ENCODE peak calls at places on chromosome 10, in nine cellular contexts. D is A549, A is sigmoid colon, R is endothelial cell of umbilical vein, W is stomach, I is spleen, C is Peyer's patch, O is prostate gland, Q is HCT116. T is an unnamed sample.

GRCh38 chr10:60470091-60470490 is 80.4 kb upstream of the ANK3 start:
- DNase-seq in C (no peak), Q (no peak), A (no peak), D (no peak), O (no peak), I (no peak), W (no peak), R (no peak), T (no peak)

GRCh38 chr10:86285136-86285790 is 81.3 kb downstream of the GRID1 start:
- DNase-seq in Q (no peak), A (peak), W (peak), D (no peak), C (no peak), O (no peak), I (peak), R (no peak), T (no peak)

GRCh38 chr10:126092806-126093205 is 196.4 kb downstream of the FANK1 start:
- DNase-seq in C (no peak), O (no peak), D (no peak), A (no peak), I (no peak), Q (no peak), W (no peak), R (no peak), T (no peak)

GRCh38 chr10:110141747-110142625 is 65.4 kb upstream of the MXI1 start:
- DNase-seq in Q (no peak), O (no peak), W (peak), A (no peak), R (no peak), I (no peak), C (peak), D (no peak), T (peak)

GRCh38 chr10:60099998-60100747 is 193.8 kb upstream of the CCDC6 start:
- DNase-seq in O (no peak), R (peak), C (no peak), I (no peak), D (peak), A (no peak), Q (peak), W (no peak), T (no peak)

GRCh38 chr10:70647086-70647485 is 25.2 kb upstream of the ADAMTS14 start:
- DNase-seq in A (no peak), R (no peak), O (no peak), C (no peak), I (no peak), Q (no peak), D (no peak), W (no peak), T (no peak)

GRCh38 chr10:103657061-103657591 is 163.6 kb downstream of the NEURL1 start:
- DNase-seq in O (no peak), R (no peak), W (no peak), I (no peak), D (no peak), C (no peak), Q (no peak), A (no peak), T (no peak)

GRCh38 chr10:48724127-48724526 is 39.5 kb downstream of the WDFY4 start:
- DNase-seq in O (no peak), W (no peak), Q (no peak), R (no peak), A (no peak), I (no peak), D (no peak), C (no peak), T (no peak)

GRCh38 chr10:44386546-44387052 is 1.7 kb upstream of the CXCL12 start:
- DNase-seq in C (peak), O (no peak), W (peak), A (peak), Q (no peak), D (peak), I (peak), R (peak), T (no peak)

GRCh38 chr10:86960863-86961434 is 2.5 kb downstream of the SNCG start:
- DNase-seq in C (peak), I (peak), R (no peak), W (no peak), A (peak), O (no peak), Q (no peak), D (no peak), T (no peak)

GRCh38 chr10:33333260-33334169 is 952 bp downstream of the NRP1 start:
- DNase-seq in W (no peak), I (no peak), Q (no peak), D (peak), R (peak), O (peak), C (peak), A (no peak), T (no peak)

GRCh38 chr10:14093735-14094484 is 236.8 kb downstream of the FRMD4A start:
- DNase-seq in I (no peak), Q (no peak), W (no peak), R (peak), D (peak), C (no peak), A (no peak), O (no peak), T (no peak)

GRCh38 chr10:79102056-79102874 is 33.5 kb downstream of the ZMIZ1 start:
- DNase-seq in C (peak), D (no peak), A (peak), O (peak), W (peak), Q (no peak), R (peak), I (peak), T (no peak)

GRCh38 chr10:73860050-73860491 is 14.3 kb downstream of the CAMK2G start:
- DNase-seq in R (no peak), C (no peak), O (no peak), D (no peak), I (no peak), Q (no peak), A (no peak), W (no peak), T (no peak)

GRCh38 chr10:96025566-96025965 is 17.8 kb upstream of the CCNJ start:
- DNase-seq in W (no peak), D (peak), A (no peak), O (no peak), R (peak), Q (peak), C (no peak), I (no peak), T (no peak)

GRCh38 chr10:66167816-66168215 is 758.0 kb upstream of the LRRTM3 start:
- DNase-seq in D (no peak), O (no peak), A (no peak), Q (no peak), I (no peak), W (no peak), R (no peak), C (no peak), T (no peak)

GRCh38 chr10:104020020-104020419 is 53.1 kb downstream of the SLK start:
- DNase-seq in O (no peak), R (no peak), W (no peak), D (no peak), I (no peak), C (no peak), Q (no peak), A (no peak), T (no peak)

GRCh38 chr10:77890097-77890496 is 36.5 kb downstream of the DLG5 start:
- DNase-seq in W (no peak), D (peak), I (no peak), Q (peak), O (no peak), A (no peak), C (no peak), R (no peak), T (no peak)

GRCh38 chr10:77889277-77889903 is 37.2 kb downstream of the DLG5 start:
- DNase-seq in O (peak), Q (peak), W (peak), A (no peak), R (no peak), C (peak), I (no peak), D (no peak), T (no peak)

GRCh38 chr10:77886795-77887355 is 39.7 kb downstream of the DLG5 start:
- DNase-seq in I (no peak), A (no peak), R (no peak), C (no peak), D (no peak), O (no peak), Q (no peak), W (no peak), T (no peak)

GRCh38 chr10:77888356-77888703 is 38.2 kb downstream of the DLG5 start:
- DNase-seq in O (no peak), C (no peak), R (no peak), Q (no peak), I (no peak), D (no peak), W (no peak), A (no peak), T (no peak)

DNA sequence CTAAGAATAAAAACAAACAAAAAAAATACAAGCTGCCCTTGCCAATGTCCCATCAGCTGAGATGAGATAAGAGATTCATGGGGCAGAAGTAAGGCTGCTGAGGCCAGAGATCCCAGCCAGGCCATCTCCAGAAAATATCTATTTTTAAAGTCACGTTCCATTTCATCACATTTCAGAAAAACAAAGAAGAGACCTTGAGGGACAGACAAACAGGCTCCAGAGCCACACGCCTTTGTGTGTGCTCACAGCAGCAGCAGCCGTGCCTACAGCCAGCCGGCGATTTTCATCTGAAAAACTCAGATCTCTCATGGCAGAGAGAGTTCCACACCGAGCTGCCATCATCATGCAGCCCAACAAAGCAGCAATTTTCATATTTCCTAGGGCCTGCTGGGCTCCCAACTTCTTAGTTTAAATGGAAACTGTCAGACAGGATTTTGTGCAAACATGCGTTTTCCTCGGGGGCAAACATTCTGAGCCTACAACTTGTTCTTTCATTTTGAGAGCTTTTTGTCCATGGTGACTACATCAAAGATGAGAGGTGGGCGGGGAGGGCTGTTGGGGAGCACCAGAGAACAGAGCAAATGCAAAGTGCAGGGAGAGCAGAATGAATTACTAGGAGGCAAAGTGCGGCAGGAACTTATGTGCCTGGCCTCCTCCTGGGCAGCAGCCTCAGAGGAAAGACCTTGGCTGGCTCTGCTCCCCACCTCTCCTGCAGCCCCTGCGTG is 38.8 kb downstream of the DLG5 start:
- DNase-seq in Q (no peak), C (no peak), I (no peak), A (no peak), D (no peak), O (no peak), R (peak), W (no peak), T (no peak)
- TF ChIP-seq POLR2A in Q (no peak), C (no peak), I (no peak), A (no peak), D (no peak), O (peak), R (no peak), W (no peak), T (no peak)

GRCh38 chr10:123399276-123399839 is 245.2 kb downstream of the BUB3 start:
- DNase-seq in I (no peak), Q (no peak), R (no peak), O (no peak), D (no peak), W (no peak), A (no peak), C (no peak), T (no peak)

GRCh38 chr10:123398756-123399155 is 244.6 kb downstream of the BUB3 start:
- DNase-seq in O (no peak), D (no peak), I (no peak), C (no peak), Q (no peak), W (no peak), R (no peak), A (no peak), T (no peak)

GRCh38 chr10:123395906-123396305 is 241.7 kb downstream of the BUB3 start:
- DNase-seq in A (no peak), D (no peak), O (no peak), R (no peak), I (no peak), C (no peak), Q (no peak), W (no peak), T (no peak)

GRCh38 chr10:123394382-123394781 is 240.2 kb downstream of the BUB3 start:
- DNase-seq in A (no peak), R (no peak), W (no peak), O (no peak), Q (no peak), D (no peak), I (no peak), C (no peak), T (no peak)

GRCh38 chr10:123398180-123398591 is 244.0 kb downstream of the BUB3 start:
- DNase-seq in O (no peak), R (no peak), D (no peak), A (no peak), C (no peak), W (no peak), Q (no peak), I (no peak), T (no peak)
- TF ChIP-seq POLR2A in O (no peak), R (no peak), D (no peak), A (no peak), C (no peak), W (no peak), Q (no peak), I (no peak), T (no peak)

DNA sequence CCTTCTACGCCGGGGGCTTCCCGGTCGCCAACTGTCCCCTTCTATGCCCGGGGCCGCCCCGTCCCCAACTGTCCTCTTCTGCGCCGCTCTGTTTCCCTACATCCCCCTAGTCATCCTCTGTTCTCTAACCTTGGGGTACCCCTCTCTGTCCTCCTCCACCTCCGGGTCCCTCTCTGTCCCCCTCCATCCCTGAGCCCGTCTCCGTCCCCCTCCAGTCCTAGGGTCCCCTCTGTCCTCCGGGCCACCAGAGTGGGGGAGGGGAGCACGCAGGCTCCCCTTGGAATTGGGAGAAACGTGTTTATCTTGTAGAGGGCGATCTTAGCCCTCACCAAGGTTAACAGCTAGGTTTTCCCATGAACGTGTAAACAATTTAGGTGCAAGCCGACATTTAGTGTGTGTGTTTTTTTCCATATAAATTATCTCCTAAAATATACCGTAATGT is 861 bp upstream of the KLF6 start:
- DNase-seq in I (no peak), D (peak), R (peak), O (no peak), A (peak), W (no peak), Q (no peak), C (peak), T (peak)
- TF ChIP-seq POLR2A in I (no peak), D (no peak), R (no peak), O (no peak), A (no peak), W (no peak), Q (peak), C (no peak), T (no peak)

DNA sequence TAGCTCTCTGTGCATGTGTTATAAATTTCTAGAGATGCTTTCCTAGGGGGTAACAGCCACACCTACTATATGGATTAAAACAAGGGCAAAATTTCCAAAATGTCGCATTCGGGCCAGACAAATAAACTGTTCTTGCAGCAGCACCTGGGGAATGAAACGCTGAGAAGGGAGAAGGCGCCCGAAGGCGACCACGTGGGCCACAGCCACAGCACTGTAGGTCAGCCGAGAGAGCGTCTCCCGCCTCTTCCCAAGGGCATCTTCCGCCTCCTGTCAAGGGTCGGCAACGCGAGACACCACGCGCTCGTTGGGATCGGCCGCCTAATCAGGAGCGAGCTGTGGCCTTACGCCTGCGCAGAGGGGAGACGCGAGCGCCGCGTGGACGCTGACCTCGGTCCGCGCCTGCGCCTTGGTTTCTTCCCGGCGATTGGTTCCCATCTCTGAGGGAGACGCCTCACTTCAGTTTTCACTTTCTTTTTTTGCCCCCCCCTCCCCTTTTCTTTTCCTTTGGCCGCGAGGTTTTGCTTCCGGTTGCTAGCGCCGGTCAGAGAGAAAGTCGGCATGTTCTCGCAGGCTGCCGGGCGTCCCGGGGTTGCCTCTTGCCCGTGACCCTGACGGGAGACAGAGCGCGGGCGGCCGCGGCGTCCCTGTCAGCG is at the start of gene TASOR2:
- DNase-seq in Q (peak), D (peak), W (peak), I (peak), A (peak), R (peak), C (peak), O (peak), T (peak)
- TF ChIP-seq POLR2A in Q (peak), D (peak), W (no peak), I (no peak), A (no peak), R (peak), C (peak), O (peak), T (no peak)

GRCh38 chr10:116620423-116621400 is at the start of gene PNLIPRP2:
- DNase-seq in W (peak), C (peak), I (no peak), O (no peak), Q (no peak), R (no peak), D (no peak), A (no peak), T (no peak)

GRCh38 chr10:116625845-116626244 is 5.1 kb downstream of the PNLIPRP2 start:
- DNase-seq in Q (no peak), W (no peak), R (no peak), I (no peak), O (no peak), A (no peak), D (no peak), C (no peak), T (no peak)

GRCh38 chr10:116621476-116621875 is 723 bp downstream of the PNLIPRP2 start:
- DNase-seq in O (no peak), D (no peak), Q (no peak), I (no peak), C (no peak), A (no peak), W (no peak), R (no peak), T (no peak)

GRCh38 chr10:116626815-116627214 is 6.1 kb downstream of the PNLIPRP2 start:
- DNase-seq in I (no peak), A (no peak), C (no peak), Q (no peak), D (no peak), R (no peak), O (no peak), W (no peak), T (no peak)

GRCh38 chr10:116621934-116622655 is 1.3 kb downstream of the PNLIPRP2 start:
- DNase-seq in I (no peak), W (no peak), O (no peak), C (no peak), Q (no peak), A (no peak), R (no peak), D (no peak), T (no peak)
- TF ChIP-seq POLR2A in I (no peak), W (no peak), O (no peak), C (no peak), Q (no peak), A (no peak), R (no peak), D (no peak), T (no peak)

T was measured in esophagus muscularis mucosa.